ENCODE peak calls at places on chromosomes 4 and X, in six cellular contexts. Y is WTC11, E is AG08396, R is H7, L is astrocyte of the hippocampus, P is brain microvascular endothelial cell. T is an unnamed sample.

GRCh38 chrX:41180194-41180902 is 95.1 kb downstream of the USP9X start:
- DNase-seq in Y (peak), E (peak), R (peak), L (peak), P (peak), T (peak)

GRCh38 chr4:159027535-159027934 is 75.3 kb upstream of the RAPGEF2 start:
- DNase-seq in Y (no peak), E (no peak), R (no peak), L (no peak), P (no peak), T (no peak)

GRCh38 chr4:86893136-86893535 is 914 bp upstream of the C4orf36 start:
- DNase-seq in Y (no peak), E (no peak), R (no peak), L (no peak), P (no peak), T (no peak)

GRCh38 chr4:153257151-153257620 is 52.9 kb downstream of the TRIM2 start:
- DNase-seq in Y (peak), E (peak), R (peak), L (peak), P (peak), T (no peak)

GRCh38 chr4:38306482-38307071 is 346.4 kb downstream of the PTTG2 start:
- DNase-seq in Y (no peak), E (no peak), R (no peak), L (no peak), P (no peak), T (no peak)

GRCh38 chr4:876780-877179 is 50.9 kb upstream of the CPLX1 start:
- DNase-seq in Y (peak), E (no peak), R (peak), L (no peak), P (no peak), T (no peak)

GRCh38 chrX:42241421-42241820 is 318.1 kb upstream of the CASK start:
- DNase-seq in Y (no peak), E (no peak), R (no peak), L (peak), P (no peak), T (no peak)

GRCh38 chr4:47104986-47105385 is 73.6 kb downstream of the GABRB1 start:
- DNase-seq in Y (no peak), E (no peak), R (no peak), L (no peak), P (no peak), T (no peak)

GRCh38 chr4:169956441-169956840 is 69.8 kb downstream of the MFAP3L start:
- DNase-seq in Y (no peak), E (no peak), R (no peak), L (peak), P (no peak), T (no peak)

GRCh38 chr4:140131663-140132229 is 22.2 kb downstream of the MAML3 start:
- DNase-seq in Y (no peak), E (no peak), R (no peak), L (no peak), P (no peak), T (no peak)

T was measured in naive thymus-derived CD8-positive, alpha-beta T cell.